ENCODE peak calls at places on chromosomes 16 and 17, in five cellular contexts. One of them, this sample, is unnamed.

GRCh38 chr16:869823-870641 is 69.5 kb upstream of the GNG13 start:
- DNase-seq in Calu3: no peak
- DNase-seq in hippocampal formation: no peak
- DNase-seq in substantia nigra: no peak
- DNase-seq in SK-N-SH: no peak
- DNase-seq in this sample: no peak

GRCh38 chr17:76233588-76234353 is 6.5 kb downstream of the RNF157 start:
- DNase-seq in Calu3: no peak
- DNase-seq in hippocampal formation: no peak
- DNase-seq in substantia nigra: no peak
- DNase-seq in SK-N-SH: no peak
- DNase-seq in this sample: no peak

GRCh38 chr16:85234310-85235235 is 122.3 kb upstream of the CIBAR2 start:
- DNase-seq in Calu3: peak; percentile 54
- DNase-seq in hippocampal formation: no peak
- DNase-seq in substantia nigra: no peak
- DNase-seq in SK-N-SH: peak; percentile 96
- DNase-seq in this sample: peak; percentile 85

GRCh38 chr17:83031321-83031945 is 48.0 kb upstream of the METRNL start:
- DNase-seq in Calu3: no peak
- DNase-seq in hippocampal formation: no peak
- DNase-seq in substantia nigra: no peak
- DNase-seq in SK-N-SH: peak; percentile 15
- DNase-seq in this sample: no peak

GRCh38 chr16:1771072-1771863 is at the start of gene NME3:
- DNase-seq in Calu3: peak; percentile 90
- DNase-seq in hippocampal formation: peak; percentile 41
- DNase-seq in substantia nigra: peak; percentile 52
- DNase-seq in SK-N-SH: peak; percentile 92
- DNase-seq in this sample: peak; percentile 77

GRCh38 chr16:22346463-22346862 is 28.0 kb downstream of the CDR2 start:
- DNase-seq in Calu3: no peak
- DNase-seq in hippocampal formation: no peak
- DNase-seq in substantia nigra: no peak
- DNase-seq in SK-N-SH: no peak
- DNase-seq in this sample: no peak

GRCh38 chr16:27752241-27752640 is 202.3 kb downstream of the KATNIP start:
- DNase-seq in Calu3: no peak
- DNase-seq in hippocampal formation: no peak
- DNase-seq in substantia nigra: no peak
- DNase-seq in SK-N-SH: no peak
- DNase-seq in this sample: no peak

GRCh38 chr16:27169511-27170071 is 33.7 kb upstream of the KDM8 start:
- DNase-seq in Calu3: peak; percentile 47
- DNase-seq in hippocampal formation: no peak
- DNase-seq in substantia nigra: no peak
- DNase-seq in SK-N-SH: peak; percentile 29
- DNase-seq in this sample: no peak

GRCh38 chr16:19130852-19131808 is 17.4 kb downstream of the ITPRIPL2 start:
- DNase-seq in Calu3: no peak
- DNase-seq in hippocampal formation: peak; percentile 23
- DNase-seq in substantia nigra: no peak
- DNase-seq in SK-N-SH: no peak
- DNase-seq in this sample: no peak

GRCh38 chr16:21598676-21599157 is 660 bp upstream of the METTL9 start:
- DNase-seq in Calu3: peak; percentile 22
- DNase-seq in hippocampal formation: no peak
- DNase-seq in substantia nigra: no peak
- DNase-seq in SK-N-SH: no peak
- DNase-seq in this sample: no peak

GRCh38 chr17:42682400-42683384 is at the start of gene CNTNAP1:
- DNase-seq in Calu3: peak; percentile 64
- DNase-seq in hippocampal formation: no peak
- DNase-seq in substantia nigra: peak; percentile 17
- DNase-seq in SK-N-SH: peak; percentile 90
- DNase-seq in this sample: peak; percentile 79

GRCh38 chr17:61504697-61505096 is 52.5 kb downstream of the TBX4 start:
- DNase-seq in Calu3: no peak
- DNase-seq in hippocampal formation: no peak
- DNase-seq in substantia nigra: no peak
- DNase-seq in SK-N-SH: no peak
- DNase-seq in this sample: no peak

GRCh38 chr17:21287703-21288449 is 3.4 kb downstream of the MAP2K3 start:
- DNase-seq in Calu3: peak; percentile 95
- DNase-seq in hippocampal formation: peak; percentile 26
- DNase-seq in substantia nigra: peak; percentile 63
- DNase-seq in SK-N-SH: peak; percentile 43
- DNase-seq in this sample: no peak

GRCh38 chr16:78800535-78800934 is 701.1 kb downstream of the WWOX start:
- DNase-seq in Calu3: no peak
- DNase-seq in hippocampal formation: no peak
- DNase-seq in substantia nigra: no peak
- DNase-seq in SK-N-SH: no peak
- DNase-seq in this sample: no peak

GRCh38 chr17:6775871-6776405 is at the start of gene FBXO39:
- DNase-seq in Calu3: no peak
- DNase-seq in hippocampal formation: no peak
- DNase-seq in substantia nigra: no peak
- DNase-seq in SK-N-SH: no peak
- DNase-seq in this sample: no peak

GRCh38 chr16:21708533-21709115 is 44.9 kb downstream of the OTOA start:
- DNase-seq in Calu3: peak; percentile 89
- DNase-seq in hippocampal formation: peak; percentile 39
- DNase-seq in substantia nigra: peak; percentile 14
- DNase-seq in SK-N-SH: peak; percentile 65
- DNase-seq in this sample: peak; percentile 79

GRCh38 chr17:14204546-14204945 is 32.1 kb downstream of the CDRT15 start:
- DNase-seq in Calu3: no peak
- DNase-seq in hippocampal formation: no peak
- DNase-seq in substantia nigra: no peak
- DNase-seq in SK-N-SH: no peak
- DNase-seq in this sample: no peak

GRCh38 chr16:89256651-89257254 is 39.2 kb downstream of the ZNF778 start:
- DNase-seq in Calu3: peak; percentile 71
- DNase-seq in hippocampal formation: no peak
- DNase-seq in substantia nigra: no peak
- DNase-seq in SK-N-SH: peak; percentile 30
- DNase-seq in this sample: peak; percentile 34

GRCh38 chr16:27703545-27703944 is 153.6 kb downstream of the KATNIP start:
- DNase-seq in Calu3: no peak
- DNase-seq in hippocampal formation: no peak
- DNase-seq in substantia nigra: no peak
- DNase-seq in SK-N-SH: no peak
- DNase-seq in this sample: no peak

GRCh38 chr17:82668024-82668630 is 19.9 kb upstream of the WDR45B start:
- DNase-seq in Calu3: no peak
- DNase-seq in hippocampal formation: no peak
- DNase-seq in substantia nigra: no peak
- DNase-seq in SK-N-SH: no peak
- DNase-seq in this sample: no peak

GRCh38 chr16:84647830-84648594 is at the start of gene KLHL36:
- DNase-seq in Calu3: peak; percentile 79
- DNase-seq in hippocampal formation: peak; percentile 9
- DNase-seq in substantia nigra: peak; percentile 8
- DNase-seq in SK-N-SH: peak; percentile 96
- DNase-seq in this sample: peak; percentile 62

GRCh38 chr16:15858921-15859668 is 2.3 kb upstream of the MYH11 start:
- DNase-seq in Calu3: no peak
- DNase-seq in hippocampal formation: no peak
- DNase-seq in substantia nigra: no peak
- DNase-seq in SK-N-SH: no peak
- DNase-seq in this sample: no peak

GRCh38 chr17:72657467-72658317 is 434.8 kb downstream of the SLC39A11 start:
- DNase-seq in Calu3: peak; percentile 79
- DNase-seq in hippocampal formation: no peak
- DNase-seq in substantia nigra: no peak
- DNase-seq in SK-N-SH: no peak
- DNase-seq in this sample: no peak

GRCh38 chr16:72962347-72962746 is 85.6 kb downstream of the ZFHX3 start:
- DNase-seq in Calu3: no peak
- DNase-seq in hippocampal formation: no peak
- DNase-seq in substantia nigra: no peak
- DNase-seq in SK-N-SH: no peak
- DNase-seq in this sample: no peak

GRCh38 chr17:41521574-41522261 is 3.0 kb upstream of the KRT15 start:
- DNase-seq in Calu3: peak; percentile 100
- DNase-seq in hippocampal formation: no peak
- DNase-seq in substantia nigra: no peak
- DNase-seq in SK-N-SH: no peak
- DNase-seq in this sample: no peak

GRCh38 chr16:68236804-68237242 is 896 bp upstream of the ESRP2 start:
- DNase-seq in Calu3: peak; percentile 22
- DNase-seq in hippocampal formation: no peak
- DNase-seq in substantia nigra: peak; percentile 63
- DNase-seq in SK-N-SH: no peak
- DNase-seq in this sample: no peak